ENCODE peak calls at places on chromosome 3, in seven cellular contexts. Y, N, H, R, S, K and G are unnamed samples.

GRCh38 chr3:161104561-161105551 is at the start of gene B3GALNT1:
- DNase-seq in R (no peak), S (peak), H (peak), K (peak), N (peak), Y (no peak), G (no peak)

GRCh38 chr3:119700269-119700919 is 2.4 kb upstream of the CFAP91 start:
- DNase-seq in H (no peak), R (no peak), K (peak), S (no peak), Y (no peak), N (no peak), G (no peak)

GRCh38 chr3:3560566-3561336 is 238.5 kb upstream of the LRRN1 start:
- DNase-seq in S (no peak), R (no peak), K (peak), Y (no peak), N (no peak), H (no peak), G (no peak)

GRCh38 chr3:32392530-32393302 is 1.1 kb downstream of the CMTM7 start:
- DNase-seq in Y (peak), H (peak), S (peak), N (no peak), K (peak), R (no peak), G (no peak)

GRCh38 chr3:125062904-125063618 is 7.3 kb upstream of the HEG1 start:
- DNase-seq in Y (peak), R (no peak), K (peak), S (peak), N (no peak), H (peak), G (no peak)

GRCh38 chr3:10717756-10718155 is 98.3 kb upstream of the SLC6A11 start:
- DNase-seq in H (no peak), K (no peak), N (no peak), Y (no peak), R (no peak), S (no peak), G (no peak)

GRCh38 chr3:149506965-149507364 is 32.5 kb downstream of the TM4SF4 start:
- DNase-seq in R (no peak), Y (no peak), H (no peak), K (no peak), S (no peak), N (no peak), G (no peak)

GRCh38 chr3:193822492-193823220 is 229.6 kb downstream of the OPA1 start:
- DNase-seq in H (no peak), K (no peak), R (no peak), N (no peak), Y (no peak), S (no peak), G (no peak)

GRCh38 chr3:57803647-57804081 is 47.6 kb downstream of the SLMAP start:
- DNase-seq in N (no peak), H (no peak), K (peak), Y (no peak), S (no peak), R (peak), G (no peak)

GRCh38 chr3:143442761-143443477 is 323.3 kb downstream of the CHST2 start:
- DNase-seq in H (no peak), S (no peak), N (no peak), R (no peak), Y (no peak), K (peak), G (no peak)

GRCh38 chr3:31565288-31565687 is 32.6 kb downstream of the STT3B start:
- DNase-seq in R (no peak), N (no peak), Y (no peak), S (no peak), H (no peak), K (no peak), G (no peak)

GRCh38 chr3:88044411-88044810 is 14.4 kb downstream of the CGGBP1 start:
- DNase-seq in N (no peak), K (no peak), Y (no peak), S (no peak), R (no peak), H (no peak), G (no peak)

GRCh38 chr3:126158016-126158911 is 22.1 kb downstream of the ALDH1L1 start:
- DNase-seq in Y (no peak), H (no peak), S (no peak), N (no peak), K (no peak), R (no peak), G (no peak)

GRCh38 chr3:153164009-153164550 is 2.1 kb downstream of the RAP2B start:
- DNase-seq in H (no peak), R (no peak), S (no peak), N (no peak), K (no peak), Y (no peak), G (no peak)

GRCh38 chr3:16908006-16908405 is 23.3 kb downstream of the PLCL2 start:
- DNase-seq in S (no peak), K (no peak), N (no peak), R (no peak), H (no peak), Y (no peak), G (no peak)

GRCh38 chr3:33826206-33826605 is 27.8 kb downstream of the PDCD6IP start:
- DNase-seq in H (no peak), K (peak), Y (no peak), R (no peak), S (no peak), N (no peak), G (no peak)

GRCh38 chr3:65030847-65031463 is 343.2 kb upstream of the ADAMTS9 start:
- DNase-seq in S (no peak), R (no peak), Y (no peak), K (peak), H (no peak), N (no peak), G (no peak)

GRCh38 chr3:78848392-78849288 is 919.2 kb downstream of the ROBO1 start:
- DNase-seq in R (no peak), Y (no peak), H (no peak), S (no peak), N (no peak), K (no peak), G (no peak)

GRCh38 chr3:131535596-131535995 is 32.8 kb upstream of the MRPL3 start:
- DNase-seq in N (no peak), S (no peak), R (no peak), Y (no peak), K (peak), H (no peak), G (no peak)

GRCh38 chr3:43882976-43883680 is 192.4 kb downstream of the ABHD5 start:
- DNase-seq in H (no peak), Y (no peak), N (no peak), K (no peak), R (no peak), S (no peak), G (no peak)

GRCh38 chr3:195450731-195451229 is 8.0 kb upstream of the ACAP2 start:
- DNase-seq in N (no peak), S (no peak), Y (no peak), K (peak), R (no peak), H (no peak), G (no peak)

GRCh38 chr3:65951836-65952505 is 86.7 kb downstream of the MAGI1 start:
- DNase-seq in R (peak), H (no peak), K (peak), S (no peak), Y (no peak), N (no peak), G (no peak)

GRCh38 chr3:73848173-73848751 is 223.5 kb upstream of the PDZRN3 start:
- DNase-seq in K (peak), H (no peak), N (no peak), S (no peak), R (no peak), Y (no peak), G (no peak)

GRCh38 chr3:40170395-40170794 is 139.1 kb upstream of the EIF1B start:
- DNase-seq in Y (no peak), N (no peak), R (no peak), H (no peak), K (no peak), S (no peak), G (no peak)

GRCh38 chr3:80855482-80855881 is 906.0 kb downstream of the GBE1 start:
- DNase-seq in R (no peak), N (no peak), Y (no peak), H (no peak), K (no peak), S (no peak), G (no peak)

GRCh38 chr3:22959593-22959992 is 243.5 kb upstream of the UBE2E2 start:
- DNase-seq in Y (no peak), S (no peak), N (no peak), H (no peak), R (no peak), K (no peak), G (no peak)

GRCh38 chr3:435161-435560 is 238.6 kb downstream of the CHL1 start:
- DNase-seq in Y (no peak), H (no peak), N (no peak), K (no peak), S (no peak), R (no peak), G (no peak)

GRCh38 chr3:183283886-183284285 is 30.8 kb downstream of the B3GNT5 start:
- DNase-seq in R (no peak), Y (no peak), S (no peak), K (peak), N (no peak), H (no peak), G (no peak)

GRCh38 chr3:46693038-46693896 is at the start of gene ALS2CL:
- DNase-seq in R (no peak), N (peak), Y (peak), S (peak), H (peak), K (no peak), G (peak)
- TF ChIP-seq POLR2A in R (no peak), N (no peak), Y (no peak), S (peak), H (peak), K (no peak), G (peak)

DNA sequence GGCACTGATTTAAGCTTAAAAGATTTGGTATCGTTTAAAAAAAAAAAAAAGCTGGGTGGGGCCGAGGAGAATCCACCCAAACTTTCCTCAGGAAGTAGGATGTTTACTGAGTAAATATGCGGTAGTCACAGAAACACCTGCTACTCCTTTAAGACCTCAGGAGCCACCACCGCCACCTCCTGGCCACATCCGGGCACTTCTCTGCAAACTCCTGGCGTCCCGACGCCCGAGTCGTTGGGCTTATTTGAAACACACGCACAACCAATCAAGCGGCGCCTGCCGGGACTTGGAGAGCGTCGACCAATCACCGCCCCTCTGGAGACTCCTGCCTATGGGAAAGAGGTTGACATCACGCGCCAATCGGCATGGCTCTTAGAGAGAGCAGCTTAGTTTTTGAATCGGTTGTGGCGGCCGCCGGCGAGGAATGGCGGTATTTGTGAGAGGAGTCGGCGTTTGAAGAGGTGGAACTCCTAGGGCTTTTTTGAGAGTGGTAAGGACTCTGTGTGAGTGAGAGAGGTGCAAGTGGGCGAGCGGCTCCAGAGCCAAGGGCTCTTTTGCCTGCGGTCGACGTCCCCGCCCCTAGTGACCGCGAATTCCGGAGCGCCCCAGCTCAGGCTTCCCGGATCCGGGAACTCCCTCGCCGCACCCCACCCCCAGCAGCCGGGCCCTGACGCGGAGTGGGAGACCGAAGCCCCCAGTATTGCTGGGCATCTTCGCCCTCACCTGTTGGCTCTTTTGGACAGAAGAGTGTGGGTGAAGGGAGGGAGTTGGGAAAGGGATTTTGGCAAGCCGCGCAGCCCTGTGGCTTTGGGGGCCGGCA is at the start of gene ECT2:
- DNase-seq in K (peak), S (peak), H (peak), Y (peak), R (peak), N (peak), G (peak)
- TF ChIP-seq POLR2A in K (no peak), S (no peak), H (no peak), Y (no peak), R (no peak), N (no peak), G (no peak)

DNA sequence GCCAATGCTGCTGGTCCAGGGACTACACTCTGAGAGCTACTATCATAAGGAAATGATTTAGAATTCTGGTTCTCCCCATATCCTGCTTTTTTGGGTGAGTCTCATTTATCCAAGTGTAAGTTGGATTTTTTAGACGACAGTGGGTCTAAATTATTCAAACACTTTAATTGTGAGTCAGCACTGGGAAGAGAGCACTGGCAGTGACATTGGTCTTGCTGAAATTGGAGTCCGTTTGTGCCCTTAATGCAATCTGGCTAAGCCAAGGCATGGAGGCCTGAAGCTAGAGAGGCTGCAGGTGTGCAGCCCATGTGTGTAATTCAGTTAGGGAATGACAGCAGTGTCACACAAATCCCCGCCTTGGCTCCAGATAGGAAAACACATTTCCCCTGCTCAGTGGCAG is 197.9 kb downstream of the CD47 start:
- DNase-seq in Y (no peak), R (no peak), K (no peak), S (no peak), N (no peak), H (no peak), G (no peak)
- TF ChIP-seq POLR2A in Y (no peak), R (no peak), K (no peak), S (no peak), N (no peak), H (no peak), G (no peak)

GRCh38 chr3:59425942-59426341 is 376.1 kb upstream of the CFAP20DC start:
- DNase-seq in R (no peak), N (no peak), Y (no peak), K (no peak), S (no peak), H (no peak), G (no peak)

GRCh38 chr3:59422312-59422711 is 372.5 kb upstream of the CFAP20DC start:
- DNase-seq in N (no peak), S (no peak), K (peak), R (no peak), Y (no peak), H (no peak), G (no peak)

GRCh38 chr3:59425371-59425770 is 375.5 kb upstream of the CFAP20DC start:
- DNase-seq in R (no peak), S (no peak), N (no peak), Y (no peak), H (no peak), K (peak), G (no peak)

GRCh38 chr3:59424268-59425010 is 374.6 kb upstream of the CFAP20DC start:
- DNase-seq in Y (no peak), R (no peak), H (no peak), K (peak), S (peak), N (no peak), G (no peak)

GRCh38 chr3:59423707-59424106 is 373.9 kb upstream of the CFAP20DC start:
- DNase-seq in Y (no peak), H (no peak), N (no peak), S (no peak), K (no peak), R (no peak), G (no peak)
- TF ChIP-seq POLR2A in Y (no peak), H (no peak), N (no peak), S (no peak), K (no peak), R (no peak), G (no peak)

DNA sequence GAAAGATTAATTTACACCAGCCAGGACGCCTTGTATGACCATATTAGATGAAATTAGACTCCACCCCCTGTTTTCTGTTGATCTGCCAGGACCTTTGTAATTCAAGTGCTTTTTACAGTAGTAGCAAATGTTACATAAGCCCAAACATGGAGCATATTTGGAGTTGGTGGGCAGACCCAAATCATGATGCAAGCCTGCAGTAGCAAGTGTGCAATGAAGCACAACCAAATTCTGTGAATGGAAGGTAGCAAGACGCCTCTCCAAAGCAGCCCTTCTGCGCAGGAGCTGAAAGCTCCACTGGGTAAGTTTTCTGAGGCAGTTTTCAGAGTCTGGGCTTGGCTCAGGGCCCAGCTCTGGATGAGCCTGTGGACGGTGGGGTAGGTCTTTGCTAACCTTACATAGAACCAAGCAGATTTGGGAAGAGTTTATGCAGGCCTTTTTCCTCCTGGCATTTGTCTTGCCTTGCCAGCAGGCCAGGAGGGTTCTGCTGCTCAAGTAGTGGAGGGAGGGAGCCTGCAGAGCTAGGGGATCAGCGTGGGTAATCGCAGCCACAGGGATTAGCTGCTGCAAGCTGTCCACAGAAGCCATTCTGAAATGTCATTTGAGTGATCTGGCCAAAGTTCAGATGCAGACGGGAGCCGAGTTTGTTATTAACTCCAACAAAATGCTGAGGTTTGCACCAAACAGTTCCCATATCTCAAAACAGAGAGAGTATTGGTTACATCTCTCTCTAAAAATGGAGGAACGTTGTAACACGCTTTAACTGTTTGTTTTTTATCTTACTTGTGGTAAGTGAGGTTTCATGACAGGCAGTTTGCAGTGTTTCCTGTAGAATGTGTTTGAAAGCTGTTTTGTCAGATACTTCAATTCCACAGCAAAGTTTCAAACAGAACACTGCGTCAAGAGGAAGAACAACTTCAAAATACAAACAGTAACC is 55.4 kb downstream of the PSMD6 start:
- DNase-seq in K (peak), S (peak), H (peak), R (no peak), Y (no peak), N (no peak), G (peak)
- TF ChIP-seq POLR2A in K (no peak), S (no peak), H (peak), R (no peak), Y (no peak), N (no peak), G (no peak)

GRCh38 chr3:99721633-99722007 is 83.2 kb downstream of the COL8A1 start:
- DNase-seq in N (no peak), S (no peak), Y (no peak), K (peak), H (no peak), R (no peak), G (no peak)
- TF ChIP-seq POLR2A in N (no peak), S (no peak), Y (no peak), K (no peak), H (no peak), R (no peak), G (no peak)

GRCh38 chr3:122728756-122729514 is 48.3 kb downstream of the PARP14 start:
- DNase-seq in H (no peak), R (no peak), S (no peak), N (no peak), K (no peak), Y (no peak), G (no peak)
- TF ChIP-seq POLR2A in H (no peak), R (no peak), S (no peak), N (no peak), K (no peak), Y (no peak), G (no peak)